ENCODE peak calls at places on chromosomes 16 and 17, in ten cellular contexts. F, B, A, Z, Q, U, E, T, K and O are unnamed samples.

GRCh38 chr16:60771138-60771537 is 1265.1 kb downstream of the CDH8 start:
- DNase-seq in Q (no peak), K (no peak), Z (no peak), A (no peak), T (no peak), U (no peak), F (no peak), B (no peak), E (no peak), O (no peak)

GRCh38 chr16:18811925-18812324 is 10.6 kb upstream of the ARL6IP1 start:
- DNase-seq in B (no peak), Z (no peak), F (no peak), E (no peak), T (no peak), K (no peak), U (no peak), A (no peak), Q (no peak), O (no peak)

GRCh38 chr16:64417711-64418227 is 704.1 kb downstream of the CDH11 start:
- DNase-seq in E (no peak), Q (no peak), A (no peak), U (no peak), T (no peak), K (no peak), B (no peak), F (no peak), Z (peak; percentile 85), O (no peak)

GRCh38 chr16:25747160-25747758 is 55.5 kb downstream of the HS3ST4 start:
- DNase-seq in Q (no peak), U (no peak), K (no peak), F (no peak), A (no peak), B (no peak), Z (peak; percentile 16), E (no peak), T (no peak), O (no peak)

GRCh38 chr16:50267651-50268050 is 1.3 kb downstream of the ADCY7 start:
- DNase-seq in Q (no peak), K (no peak), T (peak; percentile 19), A (no peak), F (no peak), E (no peak), U (no peak), Z (no peak), B (no peak), O (no peak)

GRCh38 chr17:40516581-40517285 is 15.3 kb upstream of the TNS4 start:
- DNase-seq in E (no peak), A (peak; percentile 34), F (no peak), T (peak; percentile 40), K (no peak), B (peak; percentile 2), U (no peak), Z (no peak), Q (no peak), O (no peak)

GRCh38 chr17:77723071-77723908 is 235.2 kb upstream of the TNRC6C start:
- DNase-seq in Z (no peak), U (no peak), K (no peak), Q (peak; percentile 42), E (no peak), A (no peak), F (no peak), B (peak; percentile 50), T (no peak), O (no peak)

GRCh38 chr16:55502801-55503366 is 6.0 kb upstream of the LPCAT2 start:
- DNase-seq in F (no peak), K (peak; percentile 34), A (no peak), E (peak; percentile 7), T (no peak), Q (peak; percentile 59), U (peak; percentile 6), B (peak; percentile 94), Z (peak; percentile 95), O (peak; percentile 96)

GRCh38 chr17:70242781-70243437 is 73.6 kb downstream of the KCNJ2 start:
- DNase-seq in A (no peak), B (no peak), K (no peak), U (no peak), Z (peak; percentile 37), E (no peak), Q (no peak), F (no peak), T (no peak), O (no peak)

GRCh38 chr16:27364493-27365141 is 37.4 kb upstream of the IL21R start:
- DNase-seq in T (no peak), K (peak; percentile 57), F (no peak), Z (no peak), U (no peak), Q (peak; percentile 23), B (no peak), A (no peak), E (no peak), O (no peak)